ENCODE peak calls at places on chromosomes 16 and 17, in four cellular contexts. I is nephron progenitor cell, V is psoas muscle, R is keratinocyte. D is an unnamed sample.
A peak's percentile ranks its signal among the peaks of the same experiment; 100 is the strongest.

GRCh38 chr16:9050102-9050830 is 41.2 kb upstream of the HAPSTR1 start:
- DNase-seq in I (peak; percentile 23), R (no peak), V (no peak), D (no peak)

GRCh38 chr17:73644145-73645049 is at the start of gene SDK2:
- DNase-seq in R (no peak), I (peak; percentile 61), V (peak; percentile 50), D (no peak)

GRCh38 chr17:27888072-27888471 is 5.1 kb downstream of the LYRM9 start:
- DNase-seq in I (no peak), R (no peak), V (no peak), D (no peak)

GRCh38 chr17:31527606-31528005 is 136.1 kb downstream of the RAB11FIP4 start:
- DNase-seq in V (no peak), R (no peak), I (no peak), D (no peak)

GRCh38 chr16:68371706-68372380 is 61.0 kb downstream of the PRMT7 start:
- DNase-seq in V (no peak), I (no peak), R (no peak), D (no peak)

GRCh38 chr16:83849434-83849833 is 41.7 kb downstream of the HSBP1 start:
- DNase-seq in R (no peak), I (no peak), V (peak; percentile 77), D (no peak)

GRCh38 chr16:5580320-5580719 is 482.7 kb upstream of the EEF2KMT start:
- DNase-seq in R (no peak), V (no peak), I (no peak), D (no peak)

GRCh38 chr16:53091508-53092211 is 36.9 kb downstream of the CHD9 start:
- DNase-seq in V (peak; percentile 87), I (peak; percentile 67), R (no peak), D (peak; percentile 85)

GRCh38 chr17:74659898-74660297 is 36.4 kb upstream of the CD300E start:
- DNase-seq in I (no peak), R (no peak), V (no peak), D (no peak)

GRCh38 chr17:82351713-82352488 is 7.1 kb upstream of the TEX19 start:
- DNase-seq in R (no peak), I (peak; percentile 88), V (peak; percentile 90), D (peak; percentile 92)

GRCh38 chr17:71472809-71473789 is 647.7 kb upstream of the SOX9 start:
- DNase-seq in R (peak; percentile 21), I (peak; percentile 11), V (no peak), D (no peak)

GRCh38 chr17:17491031-17491471 is 5.1 kb downstream of the RASD1 start:
- DNase-seq in V (no peak), R (no peak), I (no peak), D (peak; percentile 40)

GRCh38 chr16:12927591-12927990 is 26.2 kb downstream of the SHISA9 start:
- DNase-seq in I (peak; percentile 18), V (no peak), R (no peak), D (no peak)

GRCh38 chr17:60392845-60393702 is 1.1 kb upstream of the USP32 start:
- DNase-seq in V (no peak), I (no peak), R (no peak), D (peak; percentile 70)

GRCh38 chr16:14494396-14494795 is 135.7 kb downstream of the PARN start:
- DNase-seq in R (no peak), I (no peak), V (no peak), D (no peak)

GRCh38 chr17:29747660-29748059 is 124.9 kb upstream of the CORO6 start:
- DNase-seq in R (no peak), I (no peak), V (no peak), D (no peak)

GRCh38 chr17:17354560-17355357 is 51.6 kb downstream of the NT5M start:
- DNase-seq in R (peak; percentile 1), V (peak; percentile 86), I (peak; percentile 85), D (peak; percentile 82)

GRCh38 chr17:45895969-45896793 is 1.8 kb downstream of the MAPT start:
- DNase-seq in R (no peak), I (peak; percentile 29), V (peak; percentile 60), D (no peak)

GRCh38 chr16:2196162-2196980 is at the start of gene CASKIN1:
- DNase-seq in R (no peak), V (no peak), I (peak; percentile 68), D (no peak)

GRCh38 chr17:28507567-28508195 is 1.5 kb downstream of the FOXN1 start:
- DNase-seq in I (no peak), R (no peak), V (no peak), D (no peak)

GRCh38 chr17:62750502-62751349 is 57.4 kb downstream of the MARCHF10 start:
- DNase-seq in V (no peak), R (peak; percentile 9), I (peak; percentile 29), D (no peak)

GRCh38 chr17:57902800-57903759 is 52.1 kb downstream of the CUEDC1 start:
- DNase-seq in V (peak; percentile 95), I (no peak), R (peak; percentile 82), D (peak; percentile 94)

GRCh38 chr16:65121870-65122723 is at the start of gene CDH11:
- DNase-seq in V (peak; percentile 71), R (no peak), I (peak; percentile 84), D (peak; percentile 78)

GRCh38 chr16:30678586-30678970 is 20.3 kb downstream of the FBRS start:
- DNase-seq in I (no peak), V (no peak), R (no peak), D (no peak)

GRCh38 chr16:71513302-71513701 is 12.9 kb upstream of the CHST4 start:
- DNase-seq in I (no peak), R (no peak), V (no peak), D (no peak)

GRCh38 chr17:27421111-27421510 is 35.1 kb upstream of the KSR1 start:
- DNase-seq in I (no peak), V (no peak), R (no peak), D (peak; percentile 53)

GRCh38 chr17:20944014-20944905 is 98.6 kb downstream of the USP22 start:
- DNase-seq in R (no peak), V (no peak), I (peak; percentile 11), D (no peak)

GRCh38 chr17:70184770-70185169 is 15.4 kb downstream of the KCNJ2 start:
- DNase-seq in I (no peak), V (no peak), R (no peak), D (no peak)

GRCh38 chr16:55439101-55439690 is 39.8 kb upstream of the MMP2 start:
- DNase-seq in V (no peak), R (no peak), I (no peak), D (no peak)

GRCh38 chr16:339680-340079 is 12.8 kb downstream of the AXIN1 start:
- DNase-seq in I (no peak), V (no peak), R (no peak), D (no peak)

GRCh38 chr16:81185416-81185815 is 53.1 kb upstream of the BCO1 start:
- DNase-seq in R (no peak), I (no peak), V (no peak), D (no peak)

DNA sequence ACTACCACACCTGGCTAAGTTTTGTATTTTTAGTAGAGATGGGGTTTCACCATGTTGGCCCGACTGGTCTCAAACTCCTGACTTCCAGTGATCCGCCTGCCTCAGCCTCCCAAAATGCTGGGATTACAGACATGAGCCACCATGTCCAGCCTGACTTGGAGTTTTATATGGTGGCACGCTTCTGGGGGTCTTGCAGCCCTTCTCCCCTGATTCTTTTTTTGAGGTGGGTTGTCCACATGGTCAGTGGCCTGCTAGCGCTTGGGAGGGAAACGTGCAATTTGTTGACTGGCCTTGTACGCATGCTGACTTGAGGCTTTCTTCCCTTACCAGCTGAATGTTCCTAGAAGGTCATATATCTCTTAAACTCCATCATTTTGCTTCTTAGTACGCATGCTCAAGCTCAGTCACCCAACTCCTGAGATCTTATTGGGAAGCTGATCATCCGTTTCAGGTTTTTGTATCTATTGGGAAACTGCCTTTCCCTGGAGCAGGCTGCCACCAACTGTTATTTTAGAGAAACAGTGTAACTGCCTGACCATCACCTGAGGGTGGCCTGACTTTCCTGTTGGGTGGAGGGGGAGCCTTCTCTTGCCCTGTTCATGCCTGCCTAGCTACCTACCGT is 13.7 kb upstream of the LDHD start:
- DNase-seq in V (no peak), R (no peak), I (no peak), D (no peak)
- TF ChIP-seq CTCF in V (peak; percentile 10), R (no peak), I (no peak), D (no peak)

GRCh38 chr16:87489434-87490045 is 3.3 kb downstream of the ZCCHC14 start:
- DNase-seq in V (no peak), R (no peak), I (no peak), D (no peak)

GRCh38 chr16:87490091-87490798 is 2.6 kb downstream of the ZCCHC14 start:
- DNase-seq in R (no peak), V (no peak), I (no peak), D (no peak)

GRCh38 chr16:87486282-87486681 is 6.5 kb downstream of the ZCCHC14 start:
- DNase-seq in R (no peak), V (no peak), I (no peak), D (no peak)

GRCh38 chr16:87484487-87485331 is 8.1 kb downstream of the ZCCHC14 start:
- DNase-seq in V (no peak), R (no peak), I (no peak), D (no peak)

DNA sequence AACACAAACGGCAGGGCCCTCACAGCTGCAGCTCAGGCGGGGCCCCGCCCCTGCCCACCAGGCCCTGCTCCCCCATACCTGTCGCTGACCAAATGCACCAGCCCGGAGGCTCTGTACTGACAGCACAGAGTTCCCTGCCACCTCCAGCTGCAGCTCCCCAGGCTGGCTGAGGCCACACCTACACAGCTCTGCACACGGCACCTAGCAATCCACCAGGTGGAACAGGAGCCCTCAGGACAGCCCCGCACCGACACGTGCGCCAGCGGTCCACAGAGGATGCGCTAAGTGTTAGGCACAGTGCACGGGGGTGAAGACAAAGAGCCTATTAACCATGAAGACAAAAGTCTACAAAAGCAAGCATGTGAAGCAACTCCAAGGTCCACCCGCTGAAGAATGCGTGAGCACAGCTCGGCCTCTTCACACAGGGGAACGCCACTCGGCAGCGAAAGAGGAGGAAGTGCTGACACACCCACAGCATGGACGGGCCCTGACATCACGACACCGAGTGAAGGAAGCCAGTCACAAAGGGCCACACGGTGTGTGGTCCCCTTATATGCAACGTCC is 5.4 kb downstream of the ZCCHC14 start:
- DNase-seq in R (peak; percentile 65), I (no peak), V (peak; percentile 66), D (no peak)
- TF ChIP-seq CTCF in R (no peak), I (no peak), V (no peak), D (no peak)

GRCh38 chr17:76889323-76889722 is 21.1 kb downstream of the MGAT5B start:
- DNase-seq in I (no peak), R (no peak), V (no peak), D (no peak)

GRCh38 chr17:76884995-76885896 is 17.0 kb downstream of the MGAT5B start:
- DNase-seq in R (no peak), I (peak; percentile 64), V (no peak), D (no peak)

GRCh38 chr17:76886395-76886794 is 18.2 kb downstream of the MGAT5B start:
- DNase-seq in I (no peak), V (no peak), R (no peak), D (no peak)

GRCh38 chr17:76888661-76889060 is 20.5 kb downstream of the MGAT5B start:
- DNase-seq in V (no peak), R (no peak), I (peak; percentile 36), D (no peak)

DNA sequence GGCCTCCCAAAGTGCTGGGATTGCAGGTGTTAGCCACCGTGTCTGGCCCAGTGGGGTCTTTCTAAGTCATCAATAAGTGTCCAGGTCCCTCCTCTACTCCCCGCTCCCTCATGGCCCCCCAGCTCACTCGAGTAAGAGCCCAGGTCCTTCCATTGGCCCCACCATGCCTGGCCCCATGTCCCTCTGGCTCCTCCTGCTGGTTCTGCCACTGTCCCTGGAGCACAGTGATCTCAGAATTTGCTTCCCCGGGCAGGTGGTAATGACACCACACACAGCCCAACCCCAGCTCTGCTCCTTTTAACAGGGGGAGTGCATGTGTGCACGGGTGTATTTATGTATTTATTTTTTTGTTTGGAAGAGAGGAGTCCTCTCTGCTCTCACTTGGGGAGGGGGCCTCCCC is 19.6 kb downstream of the MGAT5B start:
- DNase-seq in V (no peak), I (no peak), R (no peak), D (no peak)
- TF ChIP-seq CTCF in V (no peak), I (no peak), R (peak; percentile 9), D (no peak)

GRCh38 chr17:883586-883962 is 96.0 kb downstream of the NXN start:
- DNase-seq in R (no peak), I (peak; percentile 17), V (no peak), D (no peak)
- TF ChIP-seq CTCF in R (no peak), I (no peak), V (no peak), D (no peak)